ENCODE peak calls at places on chromosomes 7 and 10, in nine cellular contexts. C is K562, J is prostate gland, A is H1, M is sigmoid colon, H is HepG2, B is spleen, N is upper lobe of left lung, D is suprapubic skin. P is an unnamed sample.

GRCh38 chr10:121062040-121062574 is 210.9 kb downstream of the WDR11 start:
- DNase-seq in B (no peak), A (no peak), C (no peak), D (no peak), N (no peak), M (no peak), H (no peak), J (no peak), P (no peak)

GRCh38 chr10:132504501-132505272 is 32.9 kb upstream of the INPP5A start:
- DNase-seq in J (no peak), A (no peak), H (no peak), M (no peak), C (no peak), D (peak; percentile 50), N (no peak), B (peak; percentile 42), P (no peak)

GRCh38 chr10:48470893-48471805 is 133.7 kb downstream of the ARHGAP22 start:
- DNase-seq in A (peak; percentile 42), J (no peak), B (peak; percentile 56), M (peak; percentile 42), N (no peak), C (peak; percentile 75), D (peak; percentile 44), H (no peak), P (no peak)

GRCh38 chr10:124586142-124586541 is 124.5 kb downstream of the LHPP start:
- DNase-seq in J (no peak), M (no peak), C (no peak), D (peak; percentile 47), H (peak; percentile 16), A (no peak), B (no peak), N (no peak), P (no peak)

GRCh38 chr10:60350400-60350799 is 39.3 kb downstream of the ANK3 start:
- DNase-seq in A (no peak), H (no peak), D (no peak), M (no peak), C (no peak), B (no peak), J (no peak), N (no peak), P (no peak)

GRCh38 chr10:35585903-35586535 is 19.1 kb upstream of the GJD4 start:
- DNase-seq in A (no peak), C (no peak), M (no peak), D (no peak), H (peak; percentile 10), J (no peak), N (no peak), B (no peak), P (no peak)

GRCh38 chr10:11178606-11179221 is 161.0 kb downstream of the CELF2 start:
- DNase-seq in N (peak; percentile 81), J (no peak), H (no peak), A (no peak), C (peak; percentile 84), B (peak; percentile 91), M (no peak), D (no peak), P (no peak)

GRCh38 chr10:52558090-52558489 is 214.5 kb downstream of the MBL2 start:
- DNase-seq in A (no peak), M (no peak), H (no peak), D (no peak), J (no peak), N (no peak), B (no peak), C (no peak), P (no peak)

GRCh38 chr7:101650579-101651081 is 21.5 kb upstream of the MYL10 start:
- DNase-seq in M (no peak), A (no peak), B (no peak), H (no peak), J (no peak), D (no peak), C (no peak), N (no peak), P (no peak)

GRCh38 chr7:140144821-140145220 is 32.0 kb downstream of the KDM7A start:
- DNase-seq in M (no peak), H (no peak), D (no peak), C (no peak), J (no peak), N (no peak), A (no peak), B (no peak), P (no peak)

GRCh38 chr7:152411389-152411788 is 24.4 kb downstream of the KMT2C start:
- DNase-seq in C (no peak), D (no peak), H (no peak), J (no peak), B (no peak), N (no peak), A (no peak), M (no peak), P (no peak)

GRCh38 chr10:81848514-81848913 is 26.5 kb upstream of the NRG3 start:
- DNase-seq in H (no peak), B (no peak), C (no peak), M (no peak), N (no peak), J (no peak), A (no peak), D (no peak), P (no peak)

GRCh38 chr10:35643976-35644799 is 2.1 kb upstream of the FZD8 start:
- DNase-seq in M (no peak), B (no peak), J (no peak), C (no peak), A (no peak), D (no peak), N (no peak), H (no peak), P (no peak)

GRCh38 chr7:42494722-42495121 is 257.7 kb upstream of the GLI3 start:
- DNase-seq in N (no peak), A (no peak), H (no peak), M (no peak), J (no peak), C (no peak), B (no peak), D (no peak), P (no peak)

GRCh38 chr7:24741691-24742639 is 15.3 kb downstream of the GSDME start:
- DNase-seq in B (no peak), N (no peak), D (no peak), M (no peak), J (no peak), C (no peak), H (no peak), A (no peak), P (no peak)
- TF ChIP-seq POLR2AphosphoS5 in B (no peak), N (no peak), D (no peak), M (no peak), J (no peak), C (no peak), H (no peak), A (no peak), P (no peak)

DNA sequence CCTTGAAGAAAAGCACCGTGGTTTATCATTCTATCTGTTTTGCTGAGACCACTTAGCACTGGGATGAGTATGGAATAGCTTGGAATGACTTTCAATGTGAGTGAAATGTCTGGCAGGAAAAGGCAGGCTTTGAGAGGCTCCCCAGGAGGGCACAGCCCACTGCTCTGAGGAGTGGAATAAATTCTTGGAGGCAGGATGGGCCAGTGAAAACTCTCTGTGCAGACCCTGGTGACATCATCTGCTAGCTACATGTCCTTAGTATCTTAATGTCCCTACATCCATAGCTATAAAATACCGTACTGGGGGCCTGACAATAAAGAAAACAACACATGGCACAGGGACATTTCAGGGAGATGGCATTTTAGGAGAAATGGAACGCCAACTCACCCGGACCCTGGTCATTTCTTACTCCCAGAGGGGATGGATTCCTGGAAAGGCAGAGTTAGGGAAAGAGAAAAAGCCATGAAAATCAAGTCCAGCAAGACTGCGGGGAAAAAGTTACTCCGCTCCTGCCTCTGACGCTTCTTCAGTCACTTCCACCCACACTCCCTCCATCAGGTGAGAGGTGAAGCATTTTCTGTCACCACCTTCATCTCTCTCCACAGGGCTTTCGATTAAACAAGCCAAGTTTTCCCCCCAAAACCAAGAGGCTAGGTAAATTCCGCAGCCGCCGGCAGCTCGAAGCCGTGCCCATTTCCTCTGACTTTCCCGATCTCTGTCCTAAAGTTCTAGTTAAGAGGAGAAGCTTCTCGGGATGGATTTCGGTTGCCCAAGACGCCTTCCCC is 974 bp downstream of the ZNF239 start:
- DNase-seq in H (no peak), B (no peak), C (no peak), M (no peak), D (no peak), J (no peak), A (no peak), N (no peak), P (no peak)
- H3K4me3 ChIP-seq in H (no peak overlapping the region), B (peak overlapping the region; percentile 53), C (peak overlapping the region; percentile 61), M (peak overlapping the region; percentile 54), D (peak overlapping the region; percentile 68), J (peak overlapping the region; percentile 60), A (peak overlapping the region; percentile 60), N (peak overlapping the region; percentile 67), P (peak overlapping the region; percentile 46)

GRCh38 chr7:57274535-57275283 is 142.5 kb upstream of the ZNF479 start:
- DNase-seq in M (no peak), C (no peak), A (no peak), B (no peak), J (no peak), D (no peak), H (no peak), N (no peak), P (no peak)
- H3K9me3 ChIP-seq in M (no peaks in the 10 kb centered on the region), C (no peaks in the 10 kb centered on the region), A (peaks cover 52% of the 10 kb centered on the region), B (peaks cover 100% of the 10 kb centered on the region), J (no peaks in the 10 kb centered on the region), D (peaks cover 49% of the 10 kb centered on the region), H (peaks cover 90% of the 10 kb centered on the region), N (peaks cover 27% of the 10 kb centered on the region), P (peaks cover 2% of the 10 kb centered on the region)

DNA sequence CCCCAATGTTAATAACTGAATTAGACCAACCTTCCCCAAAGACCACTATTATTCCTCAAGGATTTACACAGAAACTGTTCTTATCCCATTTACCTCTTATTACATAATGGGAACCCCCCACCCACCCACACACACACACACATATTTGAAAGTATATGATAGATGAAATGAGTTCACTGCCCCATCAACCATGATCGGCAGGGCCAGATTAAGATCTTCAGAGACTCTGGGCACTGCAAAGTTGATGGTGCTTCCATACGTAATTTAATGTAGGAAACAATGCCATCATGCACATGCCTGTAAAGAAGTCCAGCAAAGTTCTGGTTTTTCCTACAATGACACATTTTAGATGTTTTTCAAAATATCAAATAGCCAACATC is 35.0 kb upstream of the HERPUD2 start:
- DNase-seq in A (no peak), B (no peak), J (no peak), H (no peak), D (no peak), N (no peak), M (no peak), C (no peak), P (no peak)
- TF ChIP-seq POLR2AphosphoS5 in A (no peak), B (no peak), J (no peak), H (no peak), D (no peak), N (no peak), M (no peak), C (no peak), P (no peak)

P was measured in vagina.